ENCODE peak calls at places on chromosomes 4 and X, in four cellular contexts. One of them, this sample, is unnamed.

GRCh38 chrX:1222511-1223252 is 10.2 kb upstream of the CRLF2 start:
- DNase-seq in ascending aorta: no peak
- DNase-seq in tibial nerve: no peak
- DNase-seq in A549: peak; percentile 28
- DNase-seq in this sample: no peak

GRCh38 chr4:154086247-154086646 is 297.4 kb upstream of the SFRP2 start:
- DNase-seq in tibial nerve: no peak
- DNase-seq in A549: no peak
- DNase-seq in ascending aorta: no peak
- DNase-seq in this sample: no peak

GRCh38 chrX:124497386-124497785 is 151.0 kb downstream of the SH2D1A start:
- DNase-seq in A549: no peak
- DNase-seq in tibial nerve: no peak
- DNase-seq in ascending aorta: no peak
- DNase-seq in this sample: no peak

GRCh38 chrX:16610121-16610565 is 39.8 kb upstream of the S100G start:
- DNase-seq in ascending aorta: no peak
- DNase-seq in tibial nerve: no peak
- DNase-seq in A549: no peak
- DNase-seq in this sample: no peak

GRCh38 chr4:158193171-158193749 is 17.0 kb upstream of the TMEM144 start:
- DNase-seq in tibial nerve: no peak
- DNase-seq in A549: peak; percentile 43
- DNase-seq in ascending aorta: no peak
- DNase-seq in this sample: no peak

GRCh38 chrX:1535241-1536041 is 1.5 kb downstream of the P2RY8 start:
- DNase-seq in A549: no peak
- DNase-seq in ascending aorta: no peak
- DNase-seq in tibial nerve: peak; percentile 64
- DNase-seq in this sample: no peak

GRCh38 chr4:7280906-7281305 is 88.6 kb downstream of the SORCS2 start:
- DNase-seq in tibial nerve: no peak
- DNase-seq in ascending aorta: no peak
- DNase-seq in A549: no peak
- DNase-seq in this sample: no peak

GRCh38 chrX:87518504-87518903 is 902 bp downstream of the KLHL4 start:
- DNase-seq in ascending aorta: no peak
- DNase-seq in tibial nerve: no peak
- DNase-seq in A549: no peak
- DNase-seq in this sample: no peak

GRCh38 chr4:18695733-18696527 is 674.4 kb upstream of the LCORL start:
- DNase-seq in ascending aorta: no peak
- DNase-seq in tibial nerve: no peak
- DNase-seq in A549: no peak
- DNase-seq in this sample: peak; percentile 83

GRCh38 chr4:48270516-48270897 is 869 bp upstream of the TEC start:
- DNase-seq in A549: no peak
- DNase-seq in ascending aorta: no peak
- DNase-seq in tibial nerve: no peak
- DNase-seq in this sample: no peak
- H3K27ac ChIP-seq in A549: peak overlapping the region; percentile 76
- H3K27ac ChIP-seq in ascending aorta: peak overlapping the region; percentile 80
- H3K27ac ChIP-seq in tibial nerve: peak overlapping the region; percentile 87
- H3K27ac ChIP-seq in this sample: no peak overlapping the region

DNA sequence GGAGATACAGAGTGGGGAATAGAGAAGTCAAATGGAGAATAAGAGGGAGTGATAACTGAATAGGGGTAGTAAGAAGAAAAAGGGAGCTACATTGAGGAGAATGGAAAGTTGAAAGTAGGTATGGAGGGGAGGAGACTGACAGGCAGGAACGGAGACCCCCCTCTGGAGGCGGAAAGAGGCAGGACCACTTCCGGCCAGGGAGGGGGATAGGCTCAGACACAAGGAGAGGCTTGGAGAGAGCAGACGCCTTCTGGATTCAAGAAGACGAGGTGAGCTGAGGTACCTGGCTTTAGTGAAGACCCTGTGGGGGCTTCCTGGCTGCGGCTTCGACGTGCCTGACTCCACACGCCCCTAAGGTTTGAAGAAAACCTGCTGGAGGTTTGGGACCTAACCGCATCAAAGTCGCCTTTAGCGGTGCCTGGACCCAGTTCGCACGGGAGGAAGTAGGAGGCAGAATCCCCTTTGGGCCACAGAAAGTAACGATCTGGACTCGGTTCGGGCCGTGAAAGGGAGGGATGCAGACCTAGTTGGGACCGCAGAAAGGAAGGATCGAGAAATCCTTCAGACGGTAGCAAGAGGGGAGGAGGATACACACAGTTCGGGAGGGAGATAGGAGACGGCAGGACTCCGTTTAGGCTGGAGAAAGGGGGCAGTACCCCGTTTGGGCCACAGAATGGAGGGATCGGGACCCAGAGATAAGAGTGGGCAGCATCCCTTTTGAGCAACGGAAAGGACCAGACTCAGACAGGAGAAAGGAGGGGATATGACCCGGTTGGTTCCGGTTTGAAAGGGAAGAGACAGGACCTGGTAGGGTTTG is at the start of gene TRO:
- DNase-seq in ascending aorta: no peak
- DNase-seq in tibial nerve: no peak
- DNase-seq in A549: no peak
- DNase-seq in this sample: peak; percentile 35
- TF ChIP-seq CTCF in ascending aorta: no peak
- TF ChIP-seq CTCF in tibial nerve: no peak
- TF ChIP-seq CTCF in A549: no peak
- TF ChIP-seq CTCF in this sample: peak; percentile 18

GRCh38 chr4:83115656-83116285 is 1.2 kb upstream of the PLAC8 start:
- DNase-seq in tibial nerve: no peak
- DNase-seq in ascending aorta: no peak
- DNase-seq in A549: no peak
- DNase-seq in this sample: no peak

GRCh38 chr4:83113429-83113786 is 1.1 kb downstream of the PLAC8 start:
- DNase-seq in A549: no peak
- DNase-seq in ascending aorta: no peak
- DNase-seq in tibial nerve: no peak
- DNase-seq in this sample: no peak

GRCh38 chr4:83112678-83113428 is 1.7 kb downstream of the PLAC8 start:
- DNase-seq in A549: no peak
- DNase-seq in ascending aorta: no peak
- DNase-seq in tibial nerve: no peak
- DNase-seq in this sample: no peak

GRCh38 chr4:83115000-83115399 is 471 bp upstream of the PLAC8 start:
- DNase-seq in tibial nerve: no peak
- DNase-seq in A549: no peak
- DNase-seq in ascending aorta: no peak
- DNase-seq in this sample: no peak

GRCh38 chr4:83114576-83114975 is at the start of gene PLAC8:
- DNase-seq in ascending aorta: no peak
- DNase-seq in A549: no peak
- DNase-seq in tibial nerve: no peak
- DNase-seq in this sample: no peak
- H3K4me3 ChIP-seq in ascending aorta: no peak within 1 kb of the TSS
- H3K4me3 ChIP-seq in A549: no peak within 1 kb of the TSS
- H3K4me3 ChIP-seq in tibial nerve: no peak within 1 kb of the TSS
- H3K4me3 ChIP-seq in this sample: no peak within 1 kb of the TSS

GRCh38 chrX:143635915-143636314 is at the start of gene SLITRK4:
- DNase-seq in tibial nerve: no peak
- DNase-seq in A549: no peak
- DNase-seq in ascending aorta: no peak
- DNase-seq in this sample: no peak
- H3K27ac ChIP-seq in tibial nerve: no peak within 1 kb of the TSS
- H3K27ac ChIP-seq in A549: no peak within 1 kb of the TSS
- H3K27ac ChIP-seq in ascending aorta: no peak within 1 kb of the TSS
- H3K27ac ChIP-seq in this sample: no peak within 1 kb of the TSS